ENCODE peak calls at places on chromosomes 2 and 18, in five cellular contexts. G is IMR-90, H is fibroblast of pulmonary artery, Z is upper lobe of left lung, C is AG04449. D is an unnamed sample.

GRCh38 chr2:226890286-226890685 is 54.4 kb downstream of the RHBDD1 start:
- DNase-seq in G (no peak), H (no peak), Z (no peak), C (no peak), D (no peak)

GRCh38 chr18:3395466-3395865 is 54.5 kb upstream of the TGIF1 start:
- DNase-seq in G (no peak), H (no peak), Z (no peak), C (no peak), D (no peak)

GRCh38 chr2:108971661-108972566 is 17.1 kb downstream of the EDAR start:
- DNase-seq in G (no peak), H (no peak), Z (no peak), C (no peak), D (no peak)

GRCh38 chr2:24613154-24613814 is 122.2 kb downstream of the NCOA1 start:
- DNase-seq in G (peak), H (peak), Z (no peak), C (no peak), D (no peak)

GRCh38 chr2:178320011-178320410 is 125.7 kb downstream of the OSBPL6 start:
- DNase-seq in G (no peak), H (no peak), Z (no peak), C (no peak), D (no peak)

GRCh38 chr2:208579678-208580077 is 173.1 kb downstream of the PTH2R start:
- DNase-seq in G (no peak), H (no peak), Z (no peak), C (no peak), D (no peak)

GRCh38 chr18:63155169-63155852 is 164.3 kb downstream of the BCL2 start:
- DNase-seq in G (no peak), H (peak), Z (peak), C (no peak), D (no peak)

GRCh38 chr18:80034852-80035406 is 695 bp downstream of the RBFA start:
- DNase-seq in G (no peak), H (peak), Z (no peak), C (no peak), D (no peak)

GRCh38 chr2:180761224-180761623 is 219.2 kb upstream of the UBE2E3 start:
- DNase-seq in G (peak), H (peak), Z (no peak), C (no peak), D (no peak)

DNA sequence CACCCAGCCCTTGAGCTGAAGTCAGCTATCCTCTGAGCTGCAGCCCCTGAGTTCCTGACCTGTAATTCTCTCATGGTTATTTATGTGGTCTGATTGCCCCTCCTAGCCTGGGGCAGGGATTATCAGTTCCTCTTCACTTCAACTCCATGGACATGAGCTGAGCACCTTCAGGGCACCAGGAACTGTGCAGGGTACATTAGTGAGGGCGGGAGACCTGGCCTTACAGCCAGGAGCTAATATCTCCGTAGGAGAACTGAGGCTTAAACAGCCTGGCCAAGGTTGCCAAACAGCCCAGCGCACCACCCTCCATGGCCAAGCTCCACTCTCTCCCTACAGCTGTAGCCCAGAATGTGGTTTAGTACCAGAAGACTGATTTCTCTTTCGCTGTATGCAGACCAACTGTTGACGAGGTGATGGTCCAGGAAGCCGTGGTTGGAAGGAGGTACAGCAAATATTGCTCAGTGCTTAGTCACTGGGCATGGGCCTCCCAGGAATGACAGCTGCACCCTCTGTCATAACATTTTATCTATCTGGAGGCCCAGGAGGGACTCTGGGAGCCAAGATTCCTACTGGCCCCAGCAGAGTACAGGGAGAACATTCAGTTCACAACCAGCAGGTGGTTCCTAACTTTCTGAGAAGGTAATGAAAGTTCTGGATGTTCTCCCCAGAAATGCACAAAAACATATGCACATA is 228.7 kb upstream of the SIX2 start:
- DNase-seq in G (peak), H (peak), Z (no peak), C (peak), D (no peak)
- TF ChIP-seq CTCF in G (peak), H (peak), Z (no peak), C (peak), D (no peak)

DNA sequence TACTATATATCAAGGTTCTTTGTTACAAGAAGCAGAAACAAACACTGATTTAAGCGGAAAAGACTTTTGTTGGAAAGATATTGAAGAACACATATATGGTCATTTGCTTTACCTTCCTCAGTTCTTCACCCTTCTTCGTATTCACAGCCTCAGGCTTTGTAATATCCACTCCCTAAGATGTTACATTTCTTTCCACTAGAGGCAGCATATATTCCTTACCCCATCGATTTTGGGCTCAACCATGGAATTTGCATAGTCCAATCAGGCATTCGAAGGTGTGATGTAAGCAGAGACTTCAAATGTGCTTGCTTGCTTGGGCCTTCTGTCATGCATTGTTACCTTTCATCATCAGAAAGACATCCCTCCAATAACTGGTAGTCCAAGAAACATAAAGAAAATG is 287.4 kb downstream of the PID1 start:
- DNase-seq in G (no peak), H (no peak), Z (no peak), C (no peak), D (no peak)
- TF ChIP-seq CTCF in G (no peak), H (no peak), Z (no peak), C (no peak), D (no peak)

GRCh38 chr2:107278672-107279071 is 392.7 kb upstream of the ST6GAL2 start:
- DNase-seq in G (no peak), H (no peak), Z (no peak), C (no peak), D (no peak)
- TF ChIP-seq CTCF in G (no peak), H (no peak), Z (no peak), C (no peak), D (no peak)

GRCh38 chr2:80489718-80490117 is 185.2 kb upstream of the LRRTM1 start:
- DNase-seq in G (peak), H (peak), Z (no peak), C (no peak), D (no peak)
- TF ChIP-seq CTCF in G (no peak), H (no peak), Z (no peak), C (no peak), D (no peak)

GRCh38 chr18:7038330-7038846 is 79.2 kb downstream of the LAMA1 start:
- DNase-seq in G (peak), H (peak), Z (peak), C (peak), D (no peak)
- TF ChIP-seq CTCF in G (peak), H (peak), Z (peak), C (peak), D (peak)

GRCh38 chr2:110832740-110833139 is 100.4 kb downstream of the ACOXL start:
- DNase-seq in G (no peak), H (no peak), Z (no peak), C (no peak), D (no peak)
- TF ChIP-seq CTCF in G (no peak), H (no peak), Z (no peak), C (no peak), D (no peak)

DNA sequence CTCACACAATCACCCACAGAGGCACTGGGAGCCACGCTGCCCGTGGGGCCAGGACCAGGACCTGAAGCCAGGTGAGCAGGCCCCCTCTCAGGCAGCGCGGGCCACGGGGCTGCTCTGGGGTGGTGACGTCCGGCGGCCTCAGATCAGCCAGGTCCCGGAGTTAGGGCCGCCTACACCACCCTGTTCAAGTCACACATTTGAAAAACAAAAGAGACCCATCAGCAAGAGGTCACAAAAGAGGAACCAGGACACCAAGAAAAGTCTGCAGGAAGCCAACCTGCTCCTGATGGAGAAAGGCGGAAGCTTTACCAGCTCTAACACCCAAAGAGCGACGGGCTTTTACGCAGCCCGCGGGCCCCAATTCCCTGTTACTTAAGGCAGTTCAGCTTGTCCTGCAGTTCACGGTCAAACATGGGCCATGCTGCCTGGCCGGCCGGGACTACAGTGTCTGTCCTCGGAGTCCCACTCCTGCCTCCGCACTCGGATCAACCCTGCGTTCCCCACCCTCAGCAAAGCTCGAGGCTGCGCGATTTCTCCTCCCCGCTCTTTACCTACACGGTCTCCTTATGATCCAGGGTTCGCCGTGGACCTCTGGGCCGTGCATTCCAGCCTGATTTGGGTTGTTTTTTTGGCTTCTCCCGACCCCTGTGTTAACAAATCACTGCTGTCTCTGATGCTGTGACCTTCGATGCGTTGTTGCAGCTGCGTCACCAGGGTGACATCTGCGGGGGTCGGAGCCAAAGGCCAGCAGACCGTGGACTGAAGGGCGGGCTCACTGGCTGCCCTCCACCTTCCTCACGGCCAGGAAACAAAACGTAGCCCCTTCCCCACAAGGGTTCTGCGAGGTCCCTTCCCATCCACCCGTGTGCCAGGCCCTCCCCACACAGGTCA is 31.0 kb downstream of the SNORC start:
- DNase-seq in G (no peak), H (no peak), Z (peak), C (no peak), D (no peak)
- TF ChIP-seq CTCF in G (no peak), H (no peak), Z (no peak), C (no peak), D (no peak)

GRCh38 chr2:119702918-119703401 is 24.0 kb downstream of the TMEM177 start:
- DNase-seq in G (peak), H (peak), Z (peak), C (no peak), D (no peak)
- TF ChIP-seq CTCF in G (peak), H (peak), Z (peak), C (peak), D (peak)

GRCh38 chr18:53911200-53911599 is 313.3 kb downstream of the MBD2 start:
- DNase-seq in G (no peak), H (no peak), Z (no peak), C (no peak), D (no peak)

GRCh38 chr18:53906681-53907080 is 317.8 kb downstream of the MBD2 start:
- DNase-seq in G (no peak), H (peak), Z (no peak), C (no peak), D (no peak)

GRCh38 chr18:53909668-53910067 is 314.8 kb downstream of the MBD2 start:
- DNase-seq in G (peak), H (peak), Z (no peak), C (no peak), D (no peak)
- TF ChIP-seq CTCF in G (peak), H (peak), Z (no peak), C (peak), D (no peak)

D was measured in type B pancreatic cell.